ENCODE peak calls at places on chromosomes 12 and 14, in seven cellular contexts. V is PC-3, X is neural progenitor cell, D is GM23248, Q is MM.1S, H is HCT116, C is hepatocyte. A is an unnamed sample.

GRCh38 chr12:89919241-89919906 is 210.7 kb upstream of the ATP2B1 start:
- DNase-seq in V (peak), X (no peak), D (no peak), Q (no peak), H (no peak), C (no peak), A (no peak)

GRCh38 chr12:55624056-55624455 is 12.6 kb upstream of the OR10P1 start:
- DNase-seq in V (peak), X (no peak), D (no peak), Q (no peak), H (no peak), C (no peak), A (no peak)

GRCh38 chr12:10242539-10242938 is 29.9 kb downstream of the GABARAPL1 start:
- DNase-seq in V (no peak), X (no peak), D (no peak), Q (no peak), H (no peak), C (no peak), A (no peak)

GRCh38 chr14:67881225-67881624 is 61.6 kb downstream of the RAD51B start:
- DNase-seq in V (no peak), X (no peak), D (no peak), Q (peak), H (no peak), C (no peak), A (no peak)

GRCh38 chr14:101928415-101928841 is 35.9 kb upstream of the DYNC1H1 start:
- DNase-seq in V (no peak), X (no peak), D (no peak), Q (no peak), H (no peak), C (no peak), A (no peak)

GRCh38 chr14:24576178-24576577 is at the start of gene CTSG:
- DNase-seq in V (no peak), X (no peak), D (no peak), Q (no peak), H (no peak), C (no peak), A (no peak)

GRCh38 chr14:49617846-49618519 is 2.4 kb downstream of the RPL36AL start:
- DNase-seq in V (no peak), X (no peak), D (no peak), Q (no peak), H (no peak), C (no peak), A (no peak)

GRCh38 chr14:101925152-101925551 is 39.2 kb upstream of the DYNC1H1 start:
- DNase-seq in V (no peak), X (no peak), D (no peak), Q (no peak), H (no peak), C (no peak), A (no peak)

GRCh38 chr14:84891414-84891813 is 638.5 kb upstream of the FLRT2 start:
- DNase-seq in V (peak), X (no peak), D (no peak), Q (no peak), H (no peak), C (no peak), A (no peak)

GRCh38 chr12:28104893-28105864 is 85.1 kb upstream of the CCDC91 start:
- DNase-seq in V (no peak), X (no peak), D (no peak), Q (no peak), H (no peak), C (no peak), A (no peak)

GRCh38 chr12:19223018-19223417 is 93.5 kb downstream of the PLEKHA5 start:
- DNase-seq in V (peak), X (no peak), D (peak), Q (no peak), H (peak), C (no peak), A (peak)

GRCh38 chr12:87140257-87140656 is 884.1 kb upstream of the MGAT4C start:
- DNase-seq in V (no peak), X (no peak), D (peak), Q (no peak), H (no peak), C (peak), A (no peak)

GRCh38 chr14:104891664-104892500 is 26.8 kb downstream of the CEP170B start:
- DNase-seq in V (no peak), X (no peak), D (no peak), Q (no peak), H (no peak), C (peak), A (no peak)

GRCh38 chr12:1435456-1435855 is 158.9 kb downstream of the FBXL14 start:
- DNase-seq in V (no peak), X (no peak), D (peak), Q (no peak), H (no peak), C (peak), A (no peak)

GRCh38 chr14:85535916-85536834 is 6.2 kb downstream of the FLRT2 start:
- DNase-seq in V (peak), X (peak), D (peak), Q (no peak), H (no peak), C (peak), A (no peak)

GRCh38 chr12:108175310-108175709 is 46.2 kb downstream of the WSCD2 start:
- DNase-seq in V (no peak), X (peak), D (no peak), Q (no peak), H (no peak), C (no peak), A (no peak)

GRCh38 chr12:100661300-100661951 is 87.9 kb downstream of the GAS2L3 start:
- DNase-seq in V (no peak), X (no peak), D (peak), Q (no peak), H (no peak), C (no peak), A (no peak)

GRCh38 chr12:11769723-11770514 is 120.4 kb downstream of the ETV6 start:
- DNase-seq in V (no peak), X (no peak), D (no peak), Q (no peak), H (no peak), C (no peak), A (no peak)

GRCh38 chr12:110556705-110557104 is 26.4 kb downstream of the PPTC7 start:
- DNase-seq in V (no peak), X (no peak), D (no peak), Q (no peak), H (no peak), C (no peak), A (no peak)

GRCh38 chr14:83300454-83301064 is 1766.9 kb upstream of the SEL1L start:
- DNase-seq in V (peak), X (peak), D (peak), Q (peak), H (no peak), C (peak), A (peak)

GRCh38 chr14:77531071-77531470 is 32.5 kb upstream of the ISM2 start:
- DNase-seq in V (no peak), X (no peak), D (no peak), Q (no peak), H (no peak), C (no peak), A (no peak)

GRCh38 chr12:98440165-98440581 is 75.2 kb upstream of the TMPO start:
- DNase-seq in V (peak), X (no peak), D (peak), Q (no peak), H (no peak), C (peak), A (no peak)

GRCh38 chr12:51827925-51828818 is 20.3 kb downstream of the FIGNL2 start:
- DNase-seq in V (peak), X (no peak), D (peak), Q (no peak), H (no peak), C (peak), A (no peak)

GRCh38 chr12:27571463-27571862 is 47.5 kb downstream of the PPFIBP1 start:
- DNase-seq in V (peak), X (no peak), D (peak), Q (no peak), H (no peak), C (no peak), A (no peak)

GRCh38 chr14:61380984-61381383 is 59.6 kb downstream of the PRKCH start:
- DNase-seq in V (peak), X (no peak), D (no peak), Q (no peak), H (no peak), C (no peak), A (no peak)

GRCh38 chr12:124904306-124905098 is 9.9 kb downstream of the UBC start:
- DNase-seq in V (peak), X (peak), D (peak), Q (no peak), H (no peak), C (peak), A (no peak)

GRCh38 chr12:101230547-101230946 is 20.5 kb upstream of the SLC5A8 start:
- DNase-seq in V (peak), X (no peak), D (peak), Q (no peak), H (no peak), C (no peak), A (no peak)

GRCh38 chr14:105492051-105492965 is 1.3 kb downstream of the TEDC1 start:
- DNase-seq in V (no peak), X (no peak), D (no peak), Q (no peak), H (no peak), C (peak), A (no peak)

GRCh38 chr12:32466986-32467711 is 67.8 kb downstream of the FGD4 start:
- DNase-seq in V (no peak), X (no peak), D (no peak), Q (peak), H (no peak), C (no peak), A (no peak)
- TF ChIP-seq EZH2phosphoT487 in V (no peak), X (no peak), D (no peak), Q (no peak), H (no peak), C (no peak), A (no peak)

DNA sequence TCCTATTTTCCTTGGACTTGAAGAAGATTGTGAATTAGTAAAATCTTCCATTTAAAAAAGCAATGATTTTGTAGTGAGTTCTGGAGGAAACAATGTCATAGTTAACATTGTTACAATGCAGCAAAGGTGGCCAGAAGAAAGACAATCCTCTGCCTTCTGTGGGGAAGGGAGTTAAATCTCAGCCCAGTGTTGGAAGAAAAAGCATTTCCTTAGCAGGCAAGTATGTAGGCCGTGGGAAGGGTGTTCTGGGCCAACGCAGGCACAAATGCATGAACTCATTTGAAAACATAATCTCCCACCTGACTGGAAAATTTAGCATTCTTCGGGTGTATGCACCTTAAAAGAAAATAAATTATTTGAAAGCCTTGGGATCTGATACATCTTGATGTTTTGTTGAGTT is 258.6 kb downstream of the ADAMTS20 start:
- DNase-seq in V (no peak), X (no peak), D (no peak), Q (no peak), H (no peak), C (no peak), A (no peak)
- TF ChIP-seq EZH2phosphoT487 in V (no peak), X (no peak), D (no peak), Q (no peak), H (no peak), C (no peak), A (no peak)

DNA sequence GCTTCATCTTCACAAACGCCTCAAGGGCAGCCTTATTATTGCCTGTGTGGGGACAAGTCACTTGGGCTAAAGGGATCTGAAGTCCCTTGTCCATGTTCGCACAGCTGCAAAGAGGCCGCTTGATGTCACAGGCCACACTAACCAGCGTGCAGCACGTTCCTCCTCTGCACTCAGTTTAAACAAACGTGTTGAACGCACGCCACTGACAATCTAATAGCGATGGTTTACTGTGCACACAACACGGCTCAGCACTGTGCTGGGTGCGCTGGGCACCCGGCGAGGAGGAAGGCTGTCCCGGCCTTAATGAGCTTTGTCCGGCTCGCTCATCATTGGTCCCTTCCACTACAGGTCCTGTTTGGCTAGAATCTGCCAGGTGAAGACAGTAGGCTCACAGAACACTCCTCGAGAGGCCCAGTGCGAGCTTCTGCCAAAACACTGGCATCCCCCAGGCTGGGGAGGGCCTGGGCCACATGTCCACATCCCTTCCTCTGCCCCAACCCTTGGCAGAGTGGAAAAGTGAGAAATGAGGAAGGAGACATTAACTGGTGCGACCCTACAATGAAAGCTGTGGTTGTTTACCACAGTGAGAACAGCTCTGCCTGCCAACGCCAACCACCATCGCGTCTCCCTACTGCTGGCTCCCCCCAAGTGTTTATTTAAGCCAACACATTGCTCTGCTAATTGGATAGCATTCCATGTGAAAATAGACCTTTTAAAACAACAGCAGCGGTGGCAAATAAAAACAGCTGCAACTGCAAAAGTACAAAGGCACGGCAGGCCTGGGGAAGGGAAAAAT is 113.2 kb downstream of the RBM19 start:
- DNase-seq in V (no peak), X (no peak), D (no peak), Q (no peak), H (no peak), C (no peak), A (no peak)
- TF ChIP-seq EZH2phosphoT487 in V (no peak), X (no peak), D (no peak), Q (no peak), H (no peak), C (no peak), A (no peak)

GRCh38 chr12:3744216-3744883 is 8.6 kb downstream of the CRACR2A start:
- DNase-seq in V (no peak), X (no peak), D (no peak), Q (no peak), H (no peak), C (no peak), A (no peak)

GRCh38 chr12:3745152-3745551 is 7.8 kb downstream of the CRACR2A start:
- DNase-seq in V (no peak), X (no peak), D (no peak), Q (no peak), H (no peak), C (no peak), A (no peak)

GRCh38 chr12:3741882-3742672 is 10.8 kb downstream of the CRACR2A start:
- DNase-seq in V (no peak), X (no peak), D (no peak), Q (no peak), H (no peak), C (no peak), A (no peak)

GRCh38 chr12:3743803-3744202 is 9.1 kb downstream of the CRACR2A start:
- DNase-seq in V (no peak), X (no peak), D (peak), Q (no peak), H (no peak), C (no peak), A (no peak)

DNA sequence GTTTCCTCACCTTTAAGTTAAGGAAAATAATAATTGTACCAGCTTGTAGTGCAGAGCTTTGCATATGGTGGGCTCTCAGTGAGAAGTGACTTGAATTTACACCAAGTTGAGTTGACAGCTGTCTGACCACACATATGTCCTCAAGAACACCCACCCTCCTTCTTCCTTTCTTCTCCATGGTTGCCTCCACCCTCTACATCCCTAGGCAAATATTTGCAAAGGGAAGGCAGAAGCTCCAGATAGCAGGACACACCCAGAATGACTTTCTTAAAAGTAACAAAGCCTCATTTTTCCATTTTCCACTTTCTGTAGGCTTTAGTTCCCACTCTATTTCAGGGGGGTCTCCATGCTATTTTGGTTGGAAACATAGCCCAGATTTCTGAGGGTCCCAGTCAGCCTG is 12.1 kb downstream of the CRACR2A start:
- DNase-seq in V (no peak), X (no peak), D (no peak), Q (no peak), H (no peak), C (no peak), A (no peak)
- TF ChIP-seq EZH2phosphoT487 in V (no peak), X (no peak), D (no peak), Q (no peak), H (no peak), C (no peak), A (no peak)

DNA sequence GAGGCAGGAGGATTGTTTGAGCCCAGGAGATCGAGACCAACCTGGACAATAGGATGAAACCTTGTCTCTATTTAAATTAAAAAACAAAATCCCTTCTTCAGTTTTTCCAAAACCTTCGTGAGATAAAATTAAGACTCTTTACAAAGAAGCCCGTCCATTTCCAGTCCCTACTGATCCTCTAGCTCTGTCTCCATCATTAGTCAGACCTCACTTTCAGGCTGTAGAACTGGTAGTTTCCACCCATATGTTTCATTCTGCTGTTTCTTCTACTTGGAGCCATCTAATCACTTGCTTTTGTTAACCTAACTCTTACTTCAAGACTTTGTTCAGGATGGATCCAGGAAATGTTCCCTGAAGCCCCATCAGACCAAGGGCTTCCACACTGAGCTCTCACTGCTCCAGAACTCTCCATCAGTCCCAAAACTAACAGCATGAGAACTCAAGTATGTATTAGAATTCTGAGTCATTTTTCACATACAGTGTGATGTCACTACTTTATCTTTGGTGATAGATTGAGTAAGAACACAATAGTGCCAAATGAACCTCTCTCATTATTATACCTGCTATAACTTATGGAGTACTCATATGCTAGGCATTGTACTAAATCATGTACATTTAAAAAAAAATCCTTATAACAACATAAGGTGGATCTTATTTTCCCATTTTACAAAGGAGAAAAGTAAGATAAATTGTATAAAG is 90.8 kb downstream of the PRICKLE1 start:
- DNase-seq in V (no peak), X (no peak), D (peak), Q (no peak), H (no peak), C (no peak), A (no peak)
- TF ChIP-seq EZH2phosphoT487 in V (no peak), X (no peak), D (no peak), Q (no peak), H (no peak), C (no peak), A (no peak)

DNA sequence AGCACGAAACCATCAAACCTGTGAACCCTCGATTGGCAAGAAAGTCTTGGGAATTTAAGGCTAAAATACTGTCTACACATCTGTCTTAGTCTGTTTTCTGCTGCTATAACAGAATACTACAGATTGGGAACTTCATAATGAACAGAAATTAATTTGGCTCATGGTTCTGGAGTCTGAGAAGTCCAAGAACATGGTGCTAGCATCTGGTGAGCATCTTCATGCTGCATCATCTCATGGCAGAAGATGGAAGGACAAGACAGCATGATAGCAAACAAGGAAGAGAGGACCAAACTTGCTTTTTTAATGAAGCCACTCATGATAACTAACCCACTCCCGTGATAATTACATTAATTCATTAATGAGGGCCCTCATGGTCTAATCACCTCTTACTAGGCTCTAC is 102.0 kb upstream of the CDKN3 start:
- DNase-seq in V (no peak), X (no peak), D (no peak), Q (no peak), H (no peak), C (no peak), A (no peak)
- TF ChIP-seq EZH2phosphoT487 in V (no peak), X (no peak), D (no peak), Q (no peak), H (no peak), C (no peak), A (no peak)

GRCh38 chr14:52043690-52044089 is 25.2 kb downstream of the NID2 start:
- DNase-seq in V (peak), X (peak), D (peak), Q (no peak), H (peak), C (peak), A (peak)

GRCh38 chr14:52040598-52040997 is 28.3 kb downstream of the NID2 start:
- DNase-seq in V (no peak), X (no peak), D (no peak), Q (no peak), H (no peak), C (no peak), A (no peak)

GRCh38 chr14:52044791-52045522 is 23.9 kb downstream of the NID2 start:
- DNase-seq in V (peak), X (no peak), D (peak), Q (no peak), H (no peak), C (no peak), A (no peak)

GRCh38 chr14:52039124-52039815 is 29.6 kb downstream of the NID2 start:
- DNase-seq in V (no peak), X (no peak), D (no peak), Q (no peak), H (no peak), C (no peak), A (no peak)

DNA sequence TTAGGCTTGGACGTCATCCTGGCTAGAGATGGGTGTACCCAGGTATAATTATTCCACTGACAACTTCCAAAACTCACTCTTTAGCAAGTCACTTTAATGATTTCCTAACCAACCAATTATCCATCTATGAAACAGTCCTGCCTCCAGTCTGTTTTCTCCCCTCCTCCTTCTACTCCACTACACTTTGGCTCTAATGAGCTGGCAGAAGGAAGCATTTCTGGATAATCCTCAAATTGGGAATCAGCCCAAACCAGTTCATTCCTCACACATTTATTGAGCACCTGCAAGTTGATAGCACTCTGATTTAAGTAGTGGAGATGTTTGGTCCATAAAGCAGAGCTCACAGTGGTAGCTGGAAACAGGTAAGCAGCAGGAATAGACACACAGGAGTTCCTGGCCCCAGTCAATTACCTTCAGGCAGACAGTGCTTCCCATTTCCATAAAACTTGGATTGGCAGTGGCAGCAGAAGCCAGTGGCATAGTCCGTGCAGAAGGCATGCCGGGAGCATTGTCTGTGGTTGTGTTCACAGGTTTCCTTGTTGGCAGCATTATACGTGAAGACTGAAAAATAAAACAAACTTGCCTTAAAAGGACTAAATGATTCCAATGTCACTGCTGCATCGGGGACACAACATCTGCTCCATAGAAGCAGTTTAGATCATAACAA is 26.4 kb downstream of the NID2 start:
- DNase-seq in V (no peak), X (no peak), D (no peak), Q (no peak), H (no peak), C (no peak), A (no peak)
- TF ChIP-seq EZH2phosphoT487 in V (no peak), X (no peak), D (no peak), Q (no peak), H (no peak), C (no peak), A (no peak)

A was measured in OCI-LY7.